ENCODE peak calls at places on chromosomes 16 and 17, in five cellular contexts. Q is RWPE1; Z is activated CD8-positive, alpha-beta memory T cell treated with anti-CD3 and anti-CD28 coated beads for 1 hour; P is ovary; G is astrocyte. I is an unnamed sample.

GRCh38 chr17:11589706-11590105 is 8.6 kb upstream of the DNAH9 start:
- DNase-seq in Q (no peak), G (no peak), Z (no peak), P (no peak), I (no peak)

GRCh38 chr17:59830846-59831486 is 61.8 kb downstream of the TUBD1 start:
- DNase-seq in Z (no peak), G (no peak), Q (no peak), P (no peak), I (no peak)

GRCh38 chr16:3575491-3575890 is 1.7 kb downstream of the NLRC3 start:
- DNase-seq in P (no peak), Z (no peak), Q (no peak), G (no peak), I (no peak)

GRCh38 chr16:69386596-69386995 is 789 bp upstream of the TERF2 start:
- DNase-seq in Z (no peak), G (peak; percentile 38), P (no peak), Q (no peak), I (no peak)

GRCh38 chr16:27703545-27703944 is 153.6 kb downstream of the KATNIP start:
- DNase-seq in P (no peak), G (no peak), Q (no peak), Z (no peak), I (no peak)

GRCh38 chr16:10876799-10877341 is at the start of gene CIITA:
- DNase-seq in P (peak; percentile 42), Q (peak; percentile 87), G (peak; percentile 82), Z (peak; percentile 19), I (no peak)

GRCh38 chr17:78172284-78173024 is 4.1 kb downstream of the SYNGR2 start:
- DNase-seq in Q (no peak), Z (no peak), G (no peak), P (peak; percentile 62), I (no peak)

GRCh38 chr17:17516941-17517720 is 20.9 kb upstream of the RASD1 start:
- DNase-seq in G (no peak), Z (no peak), P (no peak), Q (no peak), I (no peak)

GRCh38 chr16:381788-382717 is at the start of gene PGAP6:
- DNase-seq in Q (peak; percentile 71), G (no peak), Z (no peak), P (peak; percentile 70), I (no peak)

GRCh38 chr16:4055748-4056147 is 60.5 kb downstream of the ADCY9 start:
- DNase-seq in P (no peak), Z (no peak), G (no peak), Q (no peak), I (no peak)

GRCh38 chr17:40432864-40433528 is 10.3 kb upstream of the IGFBP4 start:
- DNase-seq in Z (no peak), P (no peak), Q (no peak), G (peak; percentile 70), I (no peak)

I was measured in cerebellar nuclear complex.